ENCODE peak calls at places on chromosomes 1 and 21, in eight cellular contexts. D is HS-5; Y is EL; E is SK-MEL-5; J is brain pericyte; C is stimulated activated CD4-positive, alpha-beta T cell treated with anti-CD3 and anti-CD28 coated beads, Interleukin-4, amount 100 ng/mL, for 24 hours; N is breast epithelium; I is hypothalamus. Z is an unnamed sample.

GRCh38 chr1:58818075-58818474 is 34.2 kb upstream of the JUN start:
- DNase-seq in I (no peak), Y (peak; percentile 97), E (no peak), N (no peak), J (no peak), C (no peak), D (peak; percentile 96), Z (no peak)

GRCh38 chr1:180255538-180256352 is 25.7 kb downstream of the LHX4 start:
- DNase-seq in D (no peak), J (no peak), Y (no peak), C (no peak), E (no peak), N (no peak), I (no peak), Z (no peak)

GRCh38 chr1:57235782-57236181 is 188.1 kb downstream of the DAB1 start:
- DNase-seq in J (no peak), I (no peak), Y (no peak), E (no peak), C (no peak), N (no peak), D (no peak), Z (no peak)

GRCh38 chr1:156281281-156282142 is 1.1 kb downstream of the SMG5 start:
- DNase-seq in N (no peak), C (peak; percentile 63), E (peak; percentile 52), D (no peak), Y (peak; percentile 68), J (no peak), I (no peak), Z (no peak)

GRCh38 chr1:66768935-66769334 is 16.7 kb downstream of the DYNLT5 start:
- DNase-seq in E (no peak), D (no peak), I (no peak), C (no peak), N (no peak), Y (no peak), J (no peak), Z (no peak)

GRCh38 chr21:45962531-45963224 is 18.9 kb upstream of the COL6A1 start:
- DNase-seq in Y (no peak), C (no peak), I (no peak), E (no peak), D (no peak), J (no peak), N (no peak), Z (no peak)

GRCh38 chr1:180901221-180901990 is 11.3 kb upstream of the KIAA1614 start:
- DNase-seq in E (no peak), Y (no peak), I (no peak), C (no peak), D (no peak), J (no peak), N (no peak), Z (no peak)

GRCh38 chr1:20661235-20662109 is at the start of gene DDOST:
- DNase-seq in D (peak; percentile 96), J (peak; percentile 90), I (peak; percentile 95), C (peak; percentile 96), E (peak; percentile 97), Y (peak; percentile 99), N (peak; percentile 94), Z (peak; percentile 98)

GRCh38 chr1:11692899-11693590 is 1.5 kb downstream of the DRAXIN start:
- DNase-seq in I (no peak), D (peak; percentile 87), N (peak; percentile 30), E (no peak), Y (peak; percentile 90), J (no peak), C (peak; percentile 41), Z (no peak)

GRCh38 chr1:64482720-64483119 is 12.8 kb downstream of the CACHD1 start:
- DNase-seq in N (no peak), E (no peak), I (no peak), D (no peak), J (no peak), C (no peak), Y (no peak), Z (no peak)

GRCh38 chr1:219784660-219785391 is 143.5 kb downstream of the SLC30A10 start:
- DNase-seq in C (no peak), N (no peak), Y (peak; percentile 22), I (no peak), J (no peak), E (no peak), D (no peak), Z (no peak)

GRCh38 chr1:2555634-2556276 is 416 bp upstream of the TNFRSF14 start:
- DNase-seq in E (peak; percentile 97), N (peak; percentile 86), Y (no peak), C (peak; percentile 78), J (peak; percentile 84), D (peak; percentile 3), I (peak; percentile 37), Z (peak; percentile 28)

Z was measured in midbrain.